ENCODE peak calls at places on chromosomes 3 and 15, in nine cellular contexts. E is thoracic aorta, W is cardiac muscle cell, A is tibial nerve, M is WERI-Rb-1, S is left ventricle myocardium inferior, H is Peyer's patch, B is heart right ventricle, Y is fibroblast of lung. D is an unnamed sample.

GRCh38 chr3:114709102-114709501 is 415.3 kb downstream of the TIGIT start:
- DNase-seq in E (no peak), W (peak), A (no peak), M (no peak), S (no peak), H (no peak), B (no peak), Y (peak), D (peak)

GRCh38 chr15:65110676-65111292 is 4.2 kb downstream of the UBAP1L start:
- DNase-seq in E (no peak), W (peak), A (no peak), M (peak), S (no peak), H (no peak), B (no peak), Y (peak), D (peak)

GRCh38 chr3:46293991-46294833 is 52.0 kb downstream of the CCR3 start:
- DNase-seq in E (no peak), W (no peak), A (no peak), M (no peak), S (no peak), H (no peak), B (no peak), Y (no peak), D (no peak)

GRCh38 chr15:101127503-101128076 is 124.3 kb downstream of the CHSY1 start:
- DNase-seq in E (peak), W (peak), A (peak), M (no peak), S (peak), H (peak), B (peak), Y (peak), D (peak)

GRCh38 chr3:8494332-8494731 is 7.3 kb upstream of the LMCD1 start:
- DNase-seq in E (no peak), W (no peak), A (no peak), M (no peak), S (no peak), H (no peak), B (no peak), Y (no peak), D (no peak)

GRCh38 chr3:60147249-60147648 is 1097.4 kb upstream of the CFAP20DC start:
- DNase-seq in E (no peak), W (no peak), A (no peak), M (no peak), S (no peak), H (no peak), B (no peak), Y (no peak), D (no peak)

GRCh38 chr15:45048784-45049631 is 26.0 kb downstream of the SORD start:
- DNase-seq in E (no peak), W (peak), A (no peak), M (no peak), S (no peak), H (no peak), B (peak), Y (peak), D (no peak)

GRCh38 chr3:195182470-195182795 is 88.5 kb downstream of the XXYLT1 start:
- DNase-seq in E (no peak), W (peak), A (no peak), M (no peak), S (no peak), H (no peak), B (peak), Y (peak), D (no peak)

GRCh38 chr15:74382004-74382816 is 14.8 kb upstream of the CYP11A1 start:
- DNase-seq in E (peak), W (peak), A (peak), M (peak), S (peak), H (peak), B (peak), Y (peak), D (peak)

GRCh38 chr3:9884555-9885165 is 4.6 kb upstream of the CIDEC start:
- DNase-seq in E (no peak), W (peak), A (peak), M (no peak), S (no peak), H (no peak), B (no peak), Y (peak), D (peak)

GRCh38 chr3:47197287-47197686 is 33.4 kb upstream of the SETD2 start:
- DNase-seq in E (no peak), W (no peak), A (no peak), M (no peak), S (no peak), H (no peak), B (no peak), Y (no peak), D (no peak)

GRCh38 chr3:188191460-188191859 is 37.5 kb downstream of the LPP start:
- DNase-seq in E (no peak), W (no peak), A (no peak), M (no peak), S (no peak), H (no peak), B (no peak), Y (no peak), D (no peak)

GRCh38 chr15:39543651-39544050 is 37.2 kb upstream of the THBS1 start:
- DNase-seq in E (no peak), W (peak), A (no peak), M (no peak), S (no peak), H (no peak), B (no peak), Y (no peak), D (no peak)

GRCh38 chr15:93291380-93291779 is 202.4 kb upstream of the RGMA start:
- DNase-seq in E (no peak), W (no peak), A (no peak), M (no peak), S (no peak), H (no peak), B (no peak), Y (no peak), D (no peak)

GRCh38 chr3:116579843-116580242 is 129.7 kb upstream of the TUSC7 start:
- DNase-seq in E (no peak), W (peak), A (no peak), M (no peak), S (no peak), H (no peak), B (no peak), Y (peak), D (no peak)

GRCh38 chr15:93209690-93210425 is 120.8 kb upstream of the RGMA start:
- DNase-seq in E (no peak), W (no peak), A (no peak), M (no peak), S (no peak), H (no peak), B (no peak), Y (peak), D (peak)

GRCh38 chr3:41205591-41205990 is 6.3 kb downstream of the CTNNB1 start:
- DNase-seq in E (no peak), W (no peak), A (no peak), M (no peak), S (no peak), H (no peak), B (no peak), Y (no peak), D (no peak)

GRCh38 chr15:88701561-88702095 is 62.8 kb downstream of the ISG20 start:
- DNase-seq in E (no peak), W (peak), A (no peak), M (no peak), S (no peak), H (peak), B (no peak), Y (no peak), D (no peak)
- TF ChIP-seq CTCF in E (no peak), W (peak), A (no peak), M (no peak), S (peak), H (peak), B (no peak), Y (peak), D (peak)

GRCh38 chr15:62786123-62786825 is 256.3 kb upstream of the TPM1 start:
- DNase-seq in E (no peak), W (no peak), A (no peak), M (no peak), S (no peak), H (no peak), B (no peak), Y (no peak), D (no peak)

GRCh38 chr15:62781081-62781497 is 261.5 kb upstream of the TPM1 start:
- DNase-seq in E (no peak), W (peak), A (no peak), M (no peak), S (no peak), H (no peak), B (no peak), Y (peak), D (no peak)

GRCh38 chr15:62782896-62783295 is 259.7 kb upstream of the TPM1 start:
- DNase-seq in E (no peak), W (no peak), A (no peak), M (no peak), S (no peak), H (no peak), B (no peak), Y (peak), D (no peak)

GRCh38 chr15:62782100-62782791 is 260.3 kb upstream of the TPM1 start:
- DNase-seq in E (peak), W (peak), A (peak), M (peak), S (peak), H (no peak), B (peak), Y (peak), D (peak)

GRCh38 chr15:62783303-62783957 is 259.1 kb upstream of the TPM1 start:
- DNase-seq in E (no peak), W (peak), A (no peak), M (no peak), S (no peak), H (no peak), B (no peak), Y (peak), D (peak)
- H3K27ac ChIP-seq in E (no peak), W (no peak), A (no peak), M (no peak), S (peak), H (no peak), B (peak), Y (no peak), D (no peak)

DNA sequence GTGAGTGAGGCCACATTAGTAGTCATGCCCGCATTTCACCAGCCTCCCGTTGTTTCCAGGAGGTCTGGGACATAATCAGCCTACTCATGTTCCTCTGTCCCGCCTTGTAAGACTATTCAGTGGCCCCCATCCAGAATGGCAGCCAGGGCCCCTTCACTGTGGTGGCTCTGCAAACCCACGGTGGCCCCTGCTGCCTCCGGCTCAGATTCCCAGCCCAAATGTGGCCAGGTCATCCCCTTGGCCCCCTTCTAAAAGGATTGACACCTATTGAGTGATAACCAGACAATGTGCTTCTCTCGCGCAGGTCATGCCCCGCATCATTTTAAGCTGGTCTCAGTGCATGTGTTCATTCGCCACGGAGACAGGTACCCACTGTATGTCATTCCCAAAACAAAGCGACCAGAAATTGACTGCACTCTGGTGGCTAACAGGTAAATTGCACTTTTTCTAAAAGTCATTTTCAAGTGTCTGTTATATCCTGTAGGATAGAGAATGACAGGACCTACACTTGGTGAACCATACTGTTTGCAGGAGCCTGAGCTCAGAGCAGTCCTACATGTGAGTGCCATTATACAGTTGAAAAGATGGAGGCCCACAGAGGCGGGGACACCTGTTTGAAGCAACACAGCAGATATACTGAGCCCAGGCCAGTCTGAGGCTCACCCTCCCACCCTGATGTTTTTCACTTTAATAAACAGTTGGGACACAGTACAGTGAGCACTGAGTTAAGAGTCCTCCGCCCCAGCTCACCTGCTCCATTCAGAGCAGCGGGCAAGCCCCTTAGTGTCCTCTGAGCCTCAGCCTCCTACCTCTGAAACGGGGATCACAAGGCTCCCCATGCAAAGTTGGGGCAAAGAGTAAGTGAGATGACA is 47.7 kb downstream of the PXYLP1 start:
- DNase-seq in E (no peak), W (peak), A (no peak), M (no peak), S (no peak), H (no peak), B (no peak), Y (peak), D (peak)
- TF ChIP-seq CTCF in E (peak), W (peak), A (peak), M (peak), S (peak), H (peak), B (peak), Y (peak), D (peak)

DNA sequence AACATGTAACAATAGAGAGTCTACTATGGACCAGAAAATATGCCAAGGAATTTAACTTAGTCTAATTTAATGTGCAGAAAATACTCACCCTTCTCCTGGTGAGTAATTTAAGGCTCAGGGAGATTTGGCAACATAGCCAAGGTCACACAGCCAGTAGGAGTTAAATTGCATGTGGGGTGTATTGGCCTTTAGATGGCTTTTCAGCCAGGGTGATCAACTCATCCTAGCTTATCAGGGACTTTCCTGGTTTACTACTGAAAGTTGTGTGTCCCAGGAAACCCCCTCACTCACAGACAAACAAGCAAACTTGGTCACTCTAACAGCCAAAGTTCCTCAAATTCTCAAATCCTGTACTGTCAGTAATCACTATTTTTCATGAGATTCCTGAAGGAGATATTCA is 2.6 kb upstream of the SLC9A9 start:
- DNase-seq in E (no peak), W (peak), A (no peak), M (no peak), S (no peak), H (no peak), B (no peak), Y (peak), D (peak)
- H3K27ac ChIP-seq in E (no peak), W (no peak), A (no peak), M (no peak), S (no peak), H (peak), B (no peak), Y (no peak), D (peak)

GRCh38 chr3:169505577-169506155 is 157.8 kb downstream of the MECOM start:
- DNase-seq in E (no peak), W (no peak), A (no peak), M (peak), S (no peak), H (no peak), B (no peak), Y (no peak), D (no peak)
- TF ChIP-seq CTCF in E (no peak), W (no peak), A (no peak), M (peak), S (no peak), H (no peak), B (no peak), Y (no peak), D (no peak)

GRCh38 chr3:172938788-172939187 is 188.3 kb downstream of the ECT2 start:
- DNase-seq in E (no peak), W (peak), A (no peak), M (no peak), S (no peak), H (no peak), B (no peak), Y (peak), D (no peak)
- H3K27ac ChIP-seq in E (no peak), W (peak), A (no peak), M (no peak), S (no peak), H (no peak), B (no peak), Y (no peak), D (no peak)

GRCh38 chr3:19215427-19215826 is 67.1 kb downstream of the KCNH8 start:
- DNase-seq in E (no peak), W (no peak), A (no peak), M (no peak), S (no peak), H (no peak), B (no peak), Y (no peak), D (no peak)

GRCh38 chr3:19216669-19217337 is 68.5 kb downstream of the KCNH8 start:
- DNase-seq in E (no peak), W (peak), A (peak), M (no peak), S (peak), H (no peak), B (peak), Y (no peak), D (no peak)

GRCh38 chr3:19213608-19214220 is 65.4 kb downstream of the KCNH8 start:
- DNase-seq in E (no peak), W (no peak), A (no peak), M (no peak), S (no peak), H (no peak), B (no peak), Y (no peak), D (no peak)
- TF ChIP-seq CTCF in E (no peak), W (no peak), A (no peak), M (peak), S (no peak), H (no peak), B (no peak), Y (no peak), D (no peak)

GRCh38 chr3:141074529-141074928 is 23.4 kb downstream of the SPSB4 start:
- DNase-seq in E (no peak), W (no peak), A (no peak), M (no peak), S (no peak), H (no peak), B (no peak), Y (no peak), D (no peak)

GRCh38 chr3:141070727-141071357 is 19.7 kb downstream of the SPSB4 start:
- DNase-seq in E (no peak), W (no peak), A (no peak), M (no peak), S (no peak), H (no peak), B (no peak), Y (no peak), D (no peak)

GRCh38 chr3:141070229-141070628 is 19.1 kb downstream of the SPSB4 start:
- DNase-seq in E (no peak), W (no peak), A (no peak), M (no peak), S (no peak), H (no peak), B (no peak), Y (no peak), D (no peak)

GRCh38 chr3:141071681-141072260 is 20.6 kb downstream of the SPSB4 start:
- DNase-seq in E (no peak), W (no peak), A (no peak), M (no peak), S (no peak), H (no peak), B (no peak), Y (no peak), D (no peak)

GRCh38 chr3:141072950-141073349 is 21.8 kb downstream of the SPSB4 start:
- DNase-seq in E (no peak), W (no peak), A (no peak), M (no peak), S (no peak), H (no peak), B (no peak), Y (no peak), D (no peak)
- H3K27ac ChIP-seq in E (no peak), W (peak), A (no peak), M (no peak), S (no peak), H (no peak), B (no peak), Y (no peak), D (no peak)

DNA sequence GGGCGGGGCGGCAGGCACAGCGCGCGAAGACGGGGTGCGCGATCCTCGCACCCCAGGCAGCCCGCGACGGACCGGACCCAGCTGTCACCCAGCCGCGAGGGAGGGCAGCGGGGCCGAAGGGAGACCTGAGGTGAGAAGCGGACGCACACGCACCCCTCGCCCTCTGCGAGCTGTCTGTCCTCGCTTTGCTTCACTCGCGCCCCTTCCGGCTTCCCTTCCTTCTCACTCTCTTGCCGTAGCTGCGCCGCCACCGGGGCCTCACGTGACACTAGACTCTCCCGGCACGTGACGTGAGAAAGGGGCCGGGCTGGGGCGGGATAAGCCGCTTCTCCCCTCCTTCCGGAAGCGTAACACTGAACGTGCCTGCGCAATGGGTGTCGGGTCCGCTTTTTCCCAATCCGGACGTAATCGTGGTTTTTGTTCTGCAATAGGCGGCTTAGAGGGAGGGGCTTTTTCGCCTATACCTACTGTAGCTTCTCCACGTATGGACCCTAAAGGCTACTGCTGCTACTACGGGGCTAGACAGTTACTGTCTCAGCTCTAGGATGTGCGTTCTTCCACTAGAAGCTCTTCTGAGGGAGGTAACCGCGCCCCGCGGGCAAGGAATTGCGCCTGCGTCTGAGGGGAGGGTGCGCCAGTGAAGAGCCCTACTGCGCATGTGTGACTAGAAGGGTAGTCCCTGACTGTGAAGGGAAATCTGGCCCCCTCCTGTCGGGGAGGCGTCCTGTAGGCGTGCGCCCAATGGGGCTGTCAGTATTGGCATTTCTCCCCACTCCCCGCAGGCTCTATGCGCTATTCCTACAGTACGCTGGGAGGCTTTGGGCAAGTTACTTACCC is at the start of the genes ATG3 and SLC35A5:
- DNase-seq in E (peak), W (peak), A (peak), M (peak), S (peak), H (peak), B (peak), Y (peak), D (peak)
- TF ChIP-seq CTCF in E (no peak), W (no peak), A (no peak), M (no peak), S (no peak), H (no peak), B (no peak), Y (no peak), D (peak)